ENCODE peak calls at places on chromosomes 13 and 19, in six cellular contexts. One of them, this sample, is unnamed.

GRCh38 chr13:72891423-72891822 is 109.5 kb downstream of the PIBF1 start:
- DNase-seq in progenitor cell of endocrine pancreas: no peak
- DNase-seq in SK-N-SH: no peak
- DNase-seq in sigmoid colon: no peak
- DNase-seq in psoas muscle: no peak
- DNase-seq in fibroblast of mammary gland: no peak
- DNase-seq in this sample: no peak

GRCh38 chr13:100565291-100565690 is 23.3 kb downstream of the GGACT start:
- DNase-seq in progenitor cell of endocrine pancreas: no peak
- DNase-seq in fibroblast of mammary gland: no peak
- DNase-seq in psoas muscle: no peak
- DNase-seq in SK-N-SH: no peak
- DNase-seq in sigmoid colon: no peak
- DNase-seq in this sample: no peak

GRCh38 chr19:2800506-2800905 is 15.2 kb downstream of the THOP1 start:
- DNase-seq in progenitor cell of endocrine pancreas: no peak
- DNase-seq in sigmoid colon: no peak
- DNase-seq in SK-N-SH: no peak
- DNase-seq in fibroblast of mammary gland: no peak
- DNase-seq in psoas muscle: no peak
- DNase-seq in this sample: no peak

GRCh38 chr13:68927387-68928026 is 1180.1 kb upstream of the ATXN8OS start:
- DNase-seq in SK-N-SH: peak
- DNase-seq in psoas muscle: no peak
- DNase-seq in fibroblast of mammary gland: peak
- DNase-seq in sigmoid colon: no peak
- DNase-seq in progenitor cell of endocrine pancreas: no peak
- DNase-seq in this sample: peak

GRCh38 chr13:36764536-36764935 is 54.5 kb upstream of the RFXAP start:
- DNase-seq in fibroblast of mammary gland: no peak
- DNase-seq in SK-N-SH: no peak
- DNase-seq in psoas muscle: no peak
- DNase-seq in sigmoid colon: no peak
- DNase-seq in progenitor cell of endocrine pancreas: no peak
- DNase-seq in this sample: no peak

GRCh38 chr13:47133024-47133445 is 236.2 kb upstream of the HTR2A start:
- DNase-seq in fibroblast of mammary gland: peak
- DNase-seq in progenitor cell of endocrine pancreas: no peak
- DNase-seq in psoas muscle: no peak
- DNase-seq in SK-N-SH: no peak
- DNase-seq in sigmoid colon: no peak
- DNase-seq in this sample: no peak

GRCh38 chr19:30085394-30085793 is 143.4 kb downstream of the URI1 start:
- DNase-seq in psoas muscle: peak
- DNase-seq in sigmoid colon: no peak
- DNase-seq in fibroblast of mammary gland: no peak
- DNase-seq in progenitor cell of endocrine pancreas: no peak
- DNase-seq in SK-N-SH: peak
- DNase-seq in this sample: no peak

GRCh38 chr13:48235100-48235813 is 2.3 kb downstream of the ITM2B start:
- DNase-seq in sigmoid colon: peak
- DNase-seq in psoas muscle: no peak
- DNase-seq in progenitor cell of endocrine pancreas: no peak
- DNase-seq in fibroblast of mammary gland: no peak
- DNase-seq in SK-N-SH: peak
- DNase-seq in this sample: peak

GRCh38 chr13:107992542-107992941 is 222.8 kb downstream of the LIG4 start:
- DNase-seq in psoas muscle: no peak
- DNase-seq in fibroblast of mammary gland: no peak
- DNase-seq in progenitor cell of endocrine pancreas: no peak
- DNase-seq in SK-N-SH: no peak
- DNase-seq in sigmoid colon: no peak
- DNase-seq in this sample: no peak

GRCh38 chr13:51412431-51412830 is 40.4 kb downstream of the INTS6 start:
- DNase-seq in psoas muscle: no peak
- DNase-seq in fibroblast of mammary gland: no peak
- DNase-seq in progenitor cell of endocrine pancreas: no peak
- DNase-seq in sigmoid colon: no peak
- DNase-seq in SK-N-SH: no peak
- DNase-seq in this sample: no peak

GRCh38 chr13:112971288-112971643 is 2.3 kb downstream of the MCF2L start:
- DNase-seq in fibroblast of mammary gland: no peak
- DNase-seq in SK-N-SH: no peak
- DNase-seq in sigmoid colon: no peak
- DNase-seq in progenitor cell of endocrine pancreas: no peak
- DNase-seq in psoas muscle: peak
- DNase-seq in this sample: peak

GRCh38 chr13:59873309-59873708 is 290.4 kb downstream of the DIAPH3 start:
- DNase-seq in fibroblast of mammary gland: no peak
- DNase-seq in sigmoid colon: no peak
- DNase-seq in psoas muscle: no peak
- DNase-seq in progenitor cell of endocrine pancreas: no peak
- DNase-seq in SK-N-SH: no peak
- DNase-seq in this sample: no peak

GRCh38 chr19:40608957-40609356 is 7.8 kb downstream of the LTBP4 start:
- DNase-seq in psoas muscle: no peak
- DNase-seq in SK-N-SH: no peak
- DNase-seq in progenitor cell of endocrine pancreas: no peak
- DNase-seq in fibroblast of mammary gland: no peak
- DNase-seq in sigmoid colon: no peak
- DNase-seq in this sample: no peak

GRCh38 chr13:80082396-80083096 is 258.4 kb downstream of the SPRY2 start:
- DNase-seq in SK-N-SH: no peak
- DNase-seq in fibroblast of mammary gland: peak
- DNase-seq in progenitor cell of endocrine pancreas: no peak
- DNase-seq in sigmoid colon: no peak
- DNase-seq in psoas muscle: no peak
- DNase-seq in this sample: no peak

GRCh38 chr13:79385694-79386093 is 20.4 kb downstream of the RBM26 start:
- DNase-seq in sigmoid colon: no peak
- DNase-seq in SK-N-SH: no peak
- DNase-seq in progenitor cell of endocrine pancreas: no peak
- DNase-seq in psoas muscle: no peak
- DNase-seq in fibroblast of mammary gland: peak
- DNase-seq in this sample: no peak

GRCh38 chr19:35013820-35014754 is 14.0 kb downstream of the GRAMD1A start:
- DNase-seq in SK-N-SH: peak
- DNase-seq in fibroblast of mammary gland: no peak
- DNase-seq in progenitor cell of endocrine pancreas: no peak
- DNase-seq in psoas muscle: no peak
- DNase-seq in sigmoid colon: peak
- DNase-seq in this sample: peak

GRCh38 chr13:48600374-48601364 is 53.1 kb upstream of the CYSLTR2 start:
- DNase-seq in sigmoid colon: no peak
- DNase-seq in SK-N-SH: no peak
- DNase-seq in psoas muscle: no peak
- DNase-seq in fibroblast of mammary gland: peak
- DNase-seq in progenitor cell of endocrine pancreas: no peak
- DNase-seq in this sample: no peak

GRCh38 chr19:35868172-35868822 is at the start of gene APLP1:
- DNase-seq in progenitor cell of endocrine pancreas: peak
- DNase-seq in psoas muscle: peak
- DNase-seq in sigmoid colon: peak
- DNase-seq in fibroblast of mammary gland: no peak
- DNase-seq in SK-N-SH: peak
- DNase-seq in this sample: peak

GRCh38 chr13:110507678-110508381 is 53.7 kb downstream of the RAB20 start:
- DNase-seq in progenitor cell of endocrine pancreas: no peak
- DNase-seq in sigmoid colon: no peak
- DNase-seq in fibroblast of mammary gland: no peak
- DNase-seq in psoas muscle: peak
- DNase-seq in SK-N-SH: no peak
- DNase-seq in this sample: peak

GRCh38 chr13:30580852-30581502 is 36.7 kb upstream of the USPL1 start:
- DNase-seq in sigmoid colon: no peak
- DNase-seq in SK-N-SH: no peak
- DNase-seq in fibroblast of mammary gland: no peak
- DNase-seq in psoas muscle: no peak
- DNase-seq in progenitor cell of endocrine pancreas: no peak
- DNase-seq in this sample: no peak

GRCh38 chr13:46751811-46752635 is 44.9 kb downstream of the ESD start:
- DNase-seq in SK-N-SH: no peak
- DNase-seq in sigmoid colon: no peak
- DNase-seq in progenitor cell of endocrine pancreas: no peak
- DNase-seq in fibroblast of mammary gland: peak
- DNase-seq in psoas muscle: no peak
- DNase-seq in this sample: no peak

GRCh38 chr19:55041627-55042343 is 3.7 kb upstream of the GP6 start:
- DNase-seq in SK-N-SH: no peak
- DNase-seq in psoas muscle: no peak
- DNase-seq in sigmoid colon: no peak
- DNase-seq in fibroblast of mammary gland: no peak
- DNase-seq in progenitor cell of endocrine pancreas: no peak
- DNase-seq in this sample: no peak

GRCh38 chr19:48133094-48133493 is 22.5 kb upstream of the PLA2G4C start:
- DNase-seq in progenitor cell of endocrine pancreas: no peak
- DNase-seq in fibroblast of mammary gland: no peak
- DNase-seq in SK-N-SH: no peak
- DNase-seq in sigmoid colon: no peak
- DNase-seq in psoas muscle: no peak
- DNase-seq in this sample: no peak

GRCh38 chr19:10432736-10433130 is 12.4 kb downstream of the PDE4A start:
- DNase-seq in progenitor cell of endocrine pancreas: no peak
- DNase-seq in psoas muscle: peak
- DNase-seq in fibroblast of mammary gland: no peak
- DNase-seq in SK-N-SH: no peak
- DNase-seq in sigmoid colon: no peak
- DNase-seq in this sample: no peak

GRCh38 chr19:10431943-10432735 is 11.8 kb downstream of the PDE4A start:
- DNase-seq in fibroblast of mammary gland: no peak
- DNase-seq in SK-N-SH: peak
- DNase-seq in progenitor cell of endocrine pancreas: no peak
- DNase-seq in sigmoid colon: peak
- DNase-seq in psoas muscle: peak
- DNase-seq in this sample: peak

GRCh38 chr19:10431254-10431942 is 11.1 kb downstream of the PDE4A start:
- DNase-seq in progenitor cell of endocrine pancreas: no peak
- DNase-seq in SK-N-SH: peak
- DNase-seq in fibroblast of mammary gland: peak
- DNase-seq in psoas muscle: peak
- DNase-seq in sigmoid colon: peak
- DNase-seq in this sample: peak

GRCh38 chr19:10428996-10429381 is 8.7 kb downstream of the PDE4A start:
- DNase-seq in fibroblast of mammary gland: no peak
- DNase-seq in sigmoid colon: no peak
- DNase-seq in progenitor cell of endocrine pancreas: no peak
- DNase-seq in psoas muscle: no peak
- DNase-seq in SK-N-SH: no peak
- DNase-seq in this sample: no peak

GRCh38 chr19:10430505-10431253 is 10.3 kb downstream of the PDE4A start:
- DNase-seq in SK-N-SH: peak
- DNase-seq in fibroblast of mammary gland: no peak
- DNase-seq in psoas muscle: peak
- DNase-seq in progenitor cell of endocrine pancreas: no peak
- DNase-seq in sigmoid colon: peak
- DNase-seq in this sample: peak
- TF ChIP-seq CTCF in SK-N-SH: no peak
- TF ChIP-seq CTCF in fibroblast of mammary gland: no peak
- TF ChIP-seq CTCF in psoas muscle: no peak
- TF ChIP-seq CTCF in progenitor cell of endocrine pancreas: no peak
- TF ChIP-seq CTCF in sigmoid colon: no peak
- TF ChIP-seq CTCF in this sample: no peak

GRCh38 chr19:49683814-49684250 is 5.6 kb upstream of the ADM5 start:
- DNase-seq in SK-N-SH: no peak
- DNase-seq in fibroblast of mammary gland: no peak
- DNase-seq in sigmoid colon: no peak
- DNase-seq in psoas muscle: no peak
- DNase-seq in progenitor cell of endocrine pancreas: no peak
- DNase-seq in this sample: no peak

GRCh38 chr19:49685845-49686332 is 3.5 kb upstream of the ADM5 start:
- DNase-seq in sigmoid colon: no peak
- DNase-seq in SK-N-SH: no peak
- DNase-seq in progenitor cell of endocrine pancreas: no peak
- DNase-seq in fibroblast of mammary gland: no peak
- DNase-seq in psoas muscle: no peak
- DNase-seq in this sample: no peak

GRCh38 chr19:49682274-49682673 is 5.2 kb downstream of the PRMT1 start:
- DNase-seq in sigmoid colon: no peak
- DNase-seq in psoas muscle: no peak
- DNase-seq in SK-N-SH: no peak
- DNase-seq in progenitor cell of endocrine pancreas: no peak
- DNase-seq in fibroblast of mammary gland: peak
- DNase-seq in this sample: no peak

GRCh38 chr19:49684983-49685553 is 4.3 kb upstream of the ADM5 start:
- DNase-seq in progenitor cell of endocrine pancreas: no peak
- DNase-seq in SK-N-SH: no peak
- DNase-seq in psoas muscle: no peak
- DNase-seq in sigmoid colon: no peak
- DNase-seq in fibroblast of mammary gland: no peak
- DNase-seq in this sample: no peak

GRCh38 chr19:49684251-49684982 is 5.0 kb upstream of the ADM5 start:
- DNase-seq in progenitor cell of endocrine pancreas: no peak
- DNase-seq in psoas muscle: peak
- DNase-seq in sigmoid colon: no peak
- DNase-seq in fibroblast of mammary gland: no peak
- DNase-seq in SK-N-SH: peak
- DNase-seq in this sample: no peak
- TF ChIP-seq CTCF in progenitor cell of endocrine pancreas: peak
- TF ChIP-seq CTCF in psoas muscle: peak
- TF ChIP-seq CTCF in sigmoid colon: peak
- TF ChIP-seq CTCF in fibroblast of mammary gland: peak
- TF ChIP-seq CTCF in SK-N-SH: peak
- TF ChIP-seq CTCF in this sample: peak

GRCh38 chr19:39113199-39113598 is 12.4 kb upstream of the PAK4 start:
- DNase-seq in sigmoid colon: no peak
- DNase-seq in SK-N-SH: no peak
- DNase-seq in psoas muscle: no peak
- DNase-seq in progenitor cell of endocrine pancreas: no peak
- DNase-seq in fibroblast of mammary gland: no peak
- DNase-seq in this sample: no peak

GRCh38 chr19:39112338-39112890 is 13.2 kb upstream of the PAK4 start:
- DNase-seq in SK-N-SH: no peak
- DNase-seq in progenitor cell of endocrine pancreas: no peak
- DNase-seq in sigmoid colon: no peak
- DNase-seq in psoas muscle: no peak
- DNase-seq in fibroblast of mammary gland: peak
- DNase-seq in this sample: no peak

GRCh38 chr19:39111593-39112199 is 13.9 kb upstream of the PAK4 start:
- DNase-seq in psoas muscle: no peak
- DNase-seq in progenitor cell of endocrine pancreas: no peak
- DNase-seq in sigmoid colon: no peak
- DNase-seq in SK-N-SH: peak
- DNase-seq in fibroblast of mammary gland: no peak
- DNase-seq in this sample: peak

GRCh38 chr19:39109641-39110040 is 15.9 kb upstream of the PAK4 start:
- DNase-seq in progenitor cell of endocrine pancreas: no peak
- DNase-seq in fibroblast of mammary gland: no peak
- DNase-seq in psoas muscle: no peak
- DNase-seq in SK-N-SH: no peak
- DNase-seq in sigmoid colon: no peak
- DNase-seq in this sample: no peak

GRCh38 chr19:39110263-39110967 is 15.2 kb upstream of the PAK4 start:
- DNase-seq in progenitor cell of endocrine pancreas: peak
- DNase-seq in psoas muscle: no peak
- DNase-seq in sigmoid colon: peak
- DNase-seq in fibroblast of mammary gland: peak
- DNase-seq in SK-N-SH: peak
- DNase-seq in this sample: no peak
- TF ChIP-seq CTCF in progenitor cell of endocrine pancreas: peak
- TF ChIP-seq CTCF in psoas muscle: peak
- TF ChIP-seq CTCF in sigmoid colon: peak
- TF ChIP-seq CTCF in fibroblast of mammary gland: peak
- TF ChIP-seq CTCF in SK-N-SH: peak
- TF ChIP-seq CTCF in this sample: peak

GRCh38 chr13:20231839-20232555 is at the start of gene GJB6:
- DNase-seq in sigmoid colon: no peak
- DNase-seq in progenitor cell of endocrine pancreas: peak
- DNase-seq in SK-N-SH: peak
- DNase-seq in fibroblast of mammary gland: no peak
- DNase-seq in psoas muscle: no peak
- DNase-seq in this sample: peak
- TF ChIP-seq CTCF in sigmoid colon: no peak
- TF ChIP-seq CTCF in progenitor cell of endocrine pancreas: peak
- TF ChIP-seq CTCF in SK-N-SH: no peak
- TF ChIP-seq CTCF in fibroblast of mammary gland: no peak
- TF ChIP-seq CTCF in psoas muscle: no peak
- TF ChIP-seq CTCF in this sample: no peak